ENCODE peak calls at places on chromosomes 11 and 22, in four cellular contexts. N is IMR-90, L is WERI-Rb-1, O is lower leg skin. X is an unnamed sample.

GRCh38 chr22:40239345-40239683 is 61.6 kb downstream of the TNRC6B start:
- DNase-seq in N (no peak), O (no peak), L (no peak), X (no peak)

GRCh38 chr11:7060828-7061227 is 28.0 kb upstream of the RBMXL2 start:
- DNase-seq in O (no peak), N (peak), L (no peak), X (peak)

GRCh38 chr22:29917052-29917902 is 34.3 kb downstream of the MTMR3 start:
- DNase-seq in N (peak), L (no peak), O (no peak), X (peak)

GRCh38 chr11:85076535-85077330 is 550.4 kb downstream of the DLG2 start:
- DNase-seq in O (no peak), L (no peak), N (peak), X (peak)

GRCh38 chr11:64090811-64091516 is 55.2 kb downstream of the FLRT1 start:
- DNase-seq in O (no peak), N (peak), L (no peak), X (peak)

GRCh38 chr22:44597616-44598015 is 99.6 kb upstream of the RTL6 start:
- DNase-seq in O (no peak), N (peak), L (no peak), X (no peak)

GRCh38 chr22:26322179-26322905 is 106.7 kb upstream of the ASPHD2 start:
- DNase-seq in N (peak), L (no peak), O (peak), X (peak)

GRCh38 chr11:2203440-2204259 is 32.0 kb upstream of the TH start:
- DNase-seq in L (no peak), O (peak), N (no peak), X (no peak)

GRCh38 chr22:25134028-25134427 is 65.6 kb upstream of the CRYBB3 start:
- DNase-seq in L (no peak), O (no peak), N (no peak), X (no peak)

GRCh38 chr11:64754124-64754918 is 5.5 kb downstream of the PYGM start:
- DNase-seq in L (no peak), O (no peak), N (no peak), X (no peak)

GRCh38 chr22:39239561-39240423 is 5.0 kb downstream of the PDGFB start:
- DNase-seq in N (no peak), L (no peak), O (peak), X (no peak)

GRCh38 chr11:65113361-65113756 is 1.7 kb downstream of the TM7SF2 start:
- DNase-seq in L (no peak), O (no peak), N (no peak), X (no peak)

GRCh38 chr11:24515632-24516031 is 18.8 kb downstream of the LUZP2 start:
- DNase-seq in O (no peak), N (no peak), L (no peak), X (no peak)

GRCh38 chr11:78331711-78332110 is 85.9 kb downstream of the GAB2 start:
- DNase-seq in N (no peak), O (no peak), L (no peak), X (no peak)

GRCh38 chr11:1691027-1691877 is 5.7 kb upstream of the KRTAP5-6 start:
- DNase-seq in L (no peak), N (no peak), O (peak), X (no peak)

GRCh38 chr11:134739136-134739535 is 327.1 kb upstream of the B3GAT1 start:
- DNase-seq in N (no peak), O (peak), L (no peak), X (no peak)

GRCh38 chr11:134047586-134047999 is 21.3 kb upstream of the JAM3 start:
- DNase-seq in L (no peak), N (peak), O (peak), X (peak)

GRCh38 chr11:133921026-133921425 is 35.7 kb downstream of the IGSF9B start:
- DNase-seq in L (no peak), N (no peak), O (no peak), X (no peak)

GRCh38 chr11:46277623-46278386 is at the start of gene CREB3L1:
- DNase-seq in N (no peak), O (peak), L (no peak), X (no peak)

GRCh38 chr22:50676661-50677492 is 4.3 kb downstream of the SHANK3 start:
- DNase-seq in O (peak), L (no peak), N (no peak), X (no peak)

GRCh38 chr22:28012811-28013460 is 93.9 kb upstream of the PITPNB start:
- DNase-seq in O (no peak), L (no peak), N (no peak), X (no peak)

GRCh38 chr11:13038366-13038765 is 29.2 kb downstream of the RASSF10 start:
- DNase-seq in L (no peak), O (no peak), N (no peak), X (no peak)

GRCh38 chr22:37746366-37747089 is 49.7 kb downstream of the TRIOBP start:
- DNase-seq in L (no peak), N (no peak), O (no peak), X (no peak)

GRCh38 chr11:121082670-121083069 is 18.4 kb upstream of the TECTA start:
- DNase-seq in N (peak), L (no peak), O (no peak), X (peak)

GRCh38 chr22:27175444-27175843 is 518.1 kb downstream of the MIAT start:
- DNase-seq in L (no peak), N (no peak), O (no peak), X (no peak)

GRCh38 chr11:84687433-84687832 is 939.7 kb downstream of the DLG2 start:
- DNase-seq in N (no peak), L (no peak), O (no peak), X (no peak)

GRCh38 chr11:14417186-14417585 is 58.2 kb upstream of the RRAS2 start:
- DNase-seq in N (peak), L (no peak), O (no peak), X (peak)

GRCh38 chr22:19291218-19291579 is 320 bp downstream of the CLTCL1 start:
- DNase-seq in L (peak), N (no peak), O (peak), X (no peak)

GRCh38 chr22:43537019-43537585 is 125.3 kb downstream of the MPPED1 start:
- DNase-seq in N (no peak), L (peak), O (peak), X (no peak)

GRCh38 chr11:65891180-65892136 is 985 bp downstream of the CCDC85B start:
- DNase-seq in N (no peak), O (peak), L (peak), X (peak)

GRCh38 chr11:100639140-100639539 is 47.9 kb upstream of the ARHGAP42 start:
- DNase-seq in O (no peak), L (no peak), N (peak), X (peak)

GRCh38 chr11:71144736-71145135 is 107.6 kb downstream of the SHANK2 start:
- DNase-seq in O (no peak), N (no peak), L (no peak), X (no peak)

GRCh38 chr11:17699157-17700114 is 19.9 kb upstream of the MYOD1 start:
- DNase-seq in L (peak), N (peak), O (peak), X (peak)

GRCh38 chr22:25207553-25208157 is 8.0 kb downstream of the CRYBB3 start:
- DNase-seq in N (no peak), L (no peak), O (no peak), X (no peak)

GRCh38 chr11:124897681-124898680 is at the start of gene ROBO4:
- DNase-seq in N (peak), O (peak), L (peak), X (peak)

DNA sequence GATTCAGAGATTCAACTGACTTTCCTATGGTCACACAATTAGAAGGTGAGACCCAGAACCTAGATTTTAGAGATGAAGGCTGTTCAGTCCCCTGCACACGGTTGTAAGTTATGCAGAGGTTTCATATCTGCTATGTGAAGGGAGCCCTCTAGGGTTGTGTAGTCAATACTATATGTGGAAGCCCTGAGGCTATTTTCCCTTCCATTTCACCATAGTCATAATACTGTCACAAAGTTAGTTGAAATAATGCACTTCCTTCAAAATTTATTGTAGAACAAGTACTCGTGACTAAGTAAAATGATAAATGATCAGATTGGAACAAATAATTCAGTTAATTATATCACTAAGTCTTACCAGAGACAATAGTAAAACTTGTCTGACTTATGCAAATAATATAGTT is 48.8 kb downstream of the ENDOD1 start:
- DNase-seq in L (no peak), O (no peak), N (no peak), X (peak)
- TF ChIP-seq CTCF in L (peak), O (no peak), N (peak), X (peak)

DNA sequence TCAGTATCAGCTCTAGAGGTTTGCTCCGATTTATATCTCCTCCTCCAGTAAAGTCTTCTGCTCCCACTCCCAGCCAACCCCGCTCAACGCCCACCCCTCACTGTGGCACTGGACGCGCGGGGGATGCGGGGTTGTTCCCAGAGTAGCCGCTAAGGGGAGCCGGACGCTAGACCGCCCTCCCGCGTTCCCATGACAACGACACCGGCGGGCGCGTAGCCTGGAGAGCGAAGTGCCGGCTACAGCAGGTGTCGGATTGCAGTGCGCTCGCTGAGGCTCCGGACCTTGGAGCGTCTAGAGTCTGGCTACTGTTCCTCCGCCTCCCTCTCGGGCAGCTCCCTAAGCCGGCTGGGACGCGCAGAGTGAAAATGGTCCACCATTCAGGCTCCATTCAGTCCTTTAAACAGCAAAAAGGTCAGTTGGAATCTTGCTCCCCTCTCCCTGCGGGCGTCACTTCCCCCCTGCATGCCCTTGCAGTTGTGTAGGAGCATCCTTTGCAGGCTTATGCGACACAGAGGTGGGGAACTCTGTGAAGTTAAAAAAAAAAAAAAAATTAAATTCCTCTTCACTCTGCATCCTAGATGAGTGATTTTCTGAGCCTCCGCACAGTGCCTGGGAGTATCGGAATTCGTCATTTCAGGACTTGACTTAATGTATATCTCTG is at the start of gene ANO3:
- DNase-seq in N (peak), L (peak), O (peak), X (peak)
- H3K4me3 ChIP-seq in N (no peak), L (peak), O (no peak), X (peak)

GRCh38 chr11:29518389-29519174 is 498.2 kb downstream of the KCNA4 start:
- DNase-seq in N (no peak), O (no peak), L (peak), X (peak)
- TF ChIP-seq CTCF in N (peak), O (no peak), L (peak), X (peak)

GRCh38 chr22:32571764-32572163 is 97.2 kb downstream of the FBXO7 start:
- DNase-seq in O (peak), L (no peak), N (no peak), X (no peak)
- H3K4me3 ChIP-seq in O (no peak), L (no peak), N (no peak), X (no peak)

GRCh38 chr11:119322360-119322739 is 5.4 kb upstream of the MCAM start:
- DNase-seq in O (no peak), L (no peak), N (no peak), X (peak)
- TF ChIP-seq CTCF in O (no peak), L (no peak), N (no peak), X (peak)